ENCODE peak calls at places on chromosomes 7 and 10, in four cellular contexts. X, B, K and W are unnamed samples.

GRCh38 chr7:35371221-35371620 is 117.3 kb upstream of the TBX20 start:
- DNase-seq in K (no peak), X (no peak), B (no peak), W (no peak)

GRCh38 chr10:86711957-86712708 is 43.8 kb downstream of the LDB3 start:
- DNase-seq in X (no peak), B (peak; percentile 38), K (peak; percentile 76), W (no peak)

GRCh38 chr10:77837248-77837924 is 89.2 kb downstream of the DLG5 start:
- DNase-seq in X (peak; percentile 83), B (peak; percentile 67), K (peak; percentile 93), W (no peak)

GRCh38 chr10:31090894-31091607 is 59.4 kb upstream of the ZNF438 start:
- DNase-seq in K (no peak), B (no peak), X (no peak), W (no peak)

GRCh38 chr10:61271127-61271780 is 181.9 kb downstream of the TMEM26 start:
- DNase-seq in B (no peak), X (no peak), K (peak; percentile 64), W (peak; percentile 67)

GRCh38 chr10:69972951-69973350 is 79.7 kb upstream of the MACROH2A2 start:
- DNase-seq in K (no peak), B (no peak), X (no peak), W (no peak)

GRCh38 chr7:127730658-127731276 is 78.8 kb downstream of the SND1 start:
- DNase-seq in B (no peak), K (no peak), X (no peak), W (peak; percentile 33)

GRCh38 chr10:95833038-95833673 is 74.6 kb upstream of the CC2D2B start:
- DNase-seq in X (no peak), B (no peak), K (no peak), W (no peak)

GRCh38 chr10:117697402-117697801 is 154.9 kb downstream of the EMX2 start:
- DNase-seq in K (no peak), X (no peak), B (no peak), W (no peak)

GRCh38 chr7:149558149-149558861 is 60.7 kb upstream of the ZNF746 start:
- DNase-seq in B (no peak), X (no peak), K (no peak), W (no peak)

GRCh38 chr10:31204090-31204489 is 114.9 kb upstream of the ZEB1 start:
- DNase-seq in B (no peak), K (no peak), X (no peak), W (no peak)

DNA sequence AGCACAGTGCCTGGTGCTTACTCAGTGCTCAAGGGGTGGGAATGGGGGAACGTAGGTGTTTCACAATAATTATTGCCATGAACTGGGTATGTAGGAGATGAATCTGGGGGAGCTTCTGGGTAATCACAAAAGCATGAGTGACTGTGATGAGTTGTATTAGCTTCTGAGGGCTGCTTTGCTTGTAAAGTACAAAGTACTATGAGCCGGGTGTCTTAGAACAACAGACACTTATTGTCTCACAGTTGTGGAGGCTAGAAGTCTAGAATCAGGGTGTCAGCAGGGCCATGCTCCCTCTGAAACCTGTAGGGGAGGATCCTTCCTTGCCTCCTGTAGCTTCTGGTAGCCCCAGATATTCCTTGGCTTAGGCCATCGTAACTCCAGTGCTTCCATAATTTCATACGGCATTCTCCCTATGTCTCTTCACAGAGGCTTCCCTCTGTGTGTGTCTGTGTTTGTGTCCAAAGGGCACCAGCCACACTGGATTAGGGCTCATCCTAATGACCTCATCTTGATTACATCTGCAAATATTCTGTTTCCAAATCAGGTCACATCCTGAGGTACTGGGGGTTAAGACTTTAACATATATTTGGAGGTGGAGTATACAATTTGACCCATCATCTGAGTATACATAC is 84.8 kb upstream of the AGBL3 start:
- DNase-seq in X (no peak), K (no peak), B (no peak), W (no peak)
- H2BK5ac ChIP-seq in X (no peak overlapping the region), K (no peak overlapping the region), B (no peak overlapping the region), W (no peak overlapping the region)

DNA sequence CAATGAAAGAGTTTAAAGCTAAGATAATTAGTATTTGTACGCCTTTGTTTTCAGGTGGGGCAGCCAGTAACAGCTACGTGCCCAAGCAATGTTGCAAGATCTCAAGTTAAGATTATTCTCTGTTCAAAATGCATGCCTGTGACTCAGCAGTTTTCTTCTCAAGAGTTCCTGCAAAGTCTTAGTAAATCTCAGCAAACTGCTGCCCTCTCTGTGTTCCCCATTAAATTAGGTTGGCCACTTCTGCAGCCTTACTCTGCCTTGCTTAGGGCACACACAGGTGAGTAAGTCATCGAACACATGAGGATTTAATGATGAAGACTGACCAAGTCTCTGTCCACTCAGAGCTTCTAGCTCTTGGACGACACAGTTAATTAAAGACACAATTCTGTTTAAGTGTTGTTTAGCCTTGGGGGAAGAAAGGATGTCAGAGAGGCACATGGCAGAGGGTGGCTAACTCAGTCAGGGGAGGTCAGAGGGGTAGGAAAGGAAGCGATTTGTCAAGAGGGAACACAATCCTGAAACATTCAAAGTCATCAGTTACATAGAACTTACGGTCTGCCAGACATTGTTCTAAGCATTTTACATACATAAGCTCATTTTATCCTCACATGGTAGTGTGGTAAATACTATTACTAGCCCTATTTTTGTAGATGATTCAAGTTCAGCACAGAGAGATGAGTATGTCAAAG is 20.2 kb upstream of the SLC35G1 start:
- DNase-seq in X (no peak), B (no peak), K (peak; percentile 77), W (peak; percentile 75)
- H2BK5ac ChIP-seq in X (no peak overlapping the region), B (no peak overlapping the region), K (peak overlapping the region; percentile 34), W (no peak overlapping the region)

GRCh38 chr10:122859527-122859926 is 13.9 kb upstream of the CUZD1 start:
- DNase-seq in B (no peak), K (no peak), X (no peak), W (no peak)

GRCh38 chr10:122864901-122865300 is 14.5 kb downstream of the FAM24B start:
- DNase-seq in X (no peak), B (no peak), K (no peak), W (peak; percentile 16)

GRCh38 chr10:122861724-122862161 is 16.1 kb upstream of the CUZD1 start:
- DNase-seq in K (no peak), X (no peak), B (no peak), W (no peak)

GRCh38 chr10:122863796-122864592 is 15.4 kb downstream of the FAM24B start:
- DNase-seq in K (no peak), B (no peak), X (no peak), W (no peak)

GRCh38 chr10:122863216-122863615 is 16.2 kb downstream of the FAM24B start:
- DNase-seq in K (no peak), X (no peak), B (no peak), W (no peak)
- H2BK5ac ChIP-seq in K (no peak overlapping the region), X (no peak overlapping the region), B (no peak overlapping the region), W (no peak overlapping the region)

DNA sequence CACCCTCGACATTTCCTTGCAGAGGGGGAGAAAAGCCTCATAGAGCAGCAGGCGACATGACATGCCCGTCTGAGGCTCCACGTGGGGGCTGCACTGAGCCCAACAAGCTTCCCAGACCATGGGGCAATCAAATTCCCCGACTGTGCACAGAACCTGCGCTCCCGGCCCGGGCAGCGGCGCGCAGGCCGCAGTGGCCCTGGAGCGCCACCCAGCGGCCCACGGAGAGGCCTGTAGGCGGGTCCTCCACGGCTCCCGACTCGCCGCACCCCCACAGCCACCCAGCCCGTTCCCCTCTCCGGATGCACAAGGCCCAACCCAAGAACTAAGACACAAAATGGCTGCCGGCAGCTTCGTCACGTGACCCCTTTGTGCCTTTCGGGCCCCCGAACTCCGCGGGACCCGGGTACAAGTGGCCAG is 816 bp downstream of the EPC1 start:
- DNase-seq in K (peak; percentile 98), B (peak; percentile 94), X (no peak), W (peak; percentile 96)
- H2BK5ac ChIP-seq in K (no peak overlapping the region), B (peak overlapping the region; percentile 100), X (peak overlapping the region; percentile 100), W (peak overlapping the region; percentile 84)

DNA sequence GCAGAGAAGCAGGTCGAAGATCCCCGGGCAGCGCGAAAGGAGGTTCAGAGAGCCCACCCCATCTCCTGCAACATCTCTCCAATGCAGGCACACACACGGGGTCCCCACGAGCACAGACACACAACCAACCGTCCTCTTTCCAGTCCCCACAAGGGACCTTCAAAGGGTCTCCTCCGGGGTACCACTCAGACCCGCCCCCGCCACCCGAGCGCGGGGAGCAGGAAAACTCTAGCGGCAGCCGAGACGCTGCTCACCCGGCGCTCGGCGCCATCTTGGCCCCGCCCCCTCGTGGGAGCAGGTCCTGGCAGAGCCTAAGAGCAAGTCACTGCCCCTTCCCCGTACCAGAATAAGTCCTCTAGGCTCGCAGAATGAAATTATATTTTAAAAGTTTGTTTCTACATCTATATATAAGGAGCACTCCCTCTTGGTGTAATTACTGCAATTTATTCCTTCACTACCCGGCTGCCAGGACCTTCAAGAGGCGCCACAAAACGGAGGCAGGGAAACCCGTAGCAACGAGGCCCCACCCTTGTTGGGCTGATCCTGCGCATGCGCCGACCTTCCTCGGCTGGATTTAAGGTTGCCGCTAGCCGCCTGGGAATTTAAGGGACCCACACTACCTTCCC is at the start of the genes CNPY4 and TAF6:
- DNase-seq in K (peak; percentile 97), B (peak; percentile 96), X (peak; percentile 94), W (peak; percentile 98)
- H2BK5ac ChIP-seq in K (no peak within 1 kb of the TSS), B (peak within 1 kb of the TSS; percentile 15), X (peak within 1 kb of the TSS; percentile 46), W (peak within 1 kb of the TSS; percentile 50)

DNA sequence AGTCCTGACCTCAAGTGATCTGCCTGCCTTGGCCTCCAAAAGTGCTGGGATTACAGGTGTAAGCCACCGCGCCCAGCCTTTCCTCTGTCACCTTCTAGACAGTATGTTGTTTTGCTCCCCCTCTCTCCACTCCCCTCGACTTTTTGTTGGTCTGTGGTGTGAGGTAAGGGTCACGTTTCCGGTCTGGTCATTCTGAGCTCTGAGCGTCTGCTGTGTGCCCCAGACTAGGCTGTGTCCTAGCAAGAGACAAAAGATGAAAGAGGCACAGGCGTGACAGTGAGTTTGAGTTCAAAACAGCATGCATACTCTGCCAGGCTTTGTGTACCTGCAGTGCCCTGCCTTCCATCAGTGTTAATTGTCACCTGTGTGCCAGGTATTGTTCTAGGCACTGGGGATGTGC is 87.4 kb upstream of the PPIF start:
- DNase-seq in X (no peak), B (no peak), K (no peak), W (no peak)
- H2BK5ac ChIP-seq in X (no peak overlapping the region), B (no peak overlapping the region), K (no peak overlapping the region), W (no peak overlapping the region)

DNA sequence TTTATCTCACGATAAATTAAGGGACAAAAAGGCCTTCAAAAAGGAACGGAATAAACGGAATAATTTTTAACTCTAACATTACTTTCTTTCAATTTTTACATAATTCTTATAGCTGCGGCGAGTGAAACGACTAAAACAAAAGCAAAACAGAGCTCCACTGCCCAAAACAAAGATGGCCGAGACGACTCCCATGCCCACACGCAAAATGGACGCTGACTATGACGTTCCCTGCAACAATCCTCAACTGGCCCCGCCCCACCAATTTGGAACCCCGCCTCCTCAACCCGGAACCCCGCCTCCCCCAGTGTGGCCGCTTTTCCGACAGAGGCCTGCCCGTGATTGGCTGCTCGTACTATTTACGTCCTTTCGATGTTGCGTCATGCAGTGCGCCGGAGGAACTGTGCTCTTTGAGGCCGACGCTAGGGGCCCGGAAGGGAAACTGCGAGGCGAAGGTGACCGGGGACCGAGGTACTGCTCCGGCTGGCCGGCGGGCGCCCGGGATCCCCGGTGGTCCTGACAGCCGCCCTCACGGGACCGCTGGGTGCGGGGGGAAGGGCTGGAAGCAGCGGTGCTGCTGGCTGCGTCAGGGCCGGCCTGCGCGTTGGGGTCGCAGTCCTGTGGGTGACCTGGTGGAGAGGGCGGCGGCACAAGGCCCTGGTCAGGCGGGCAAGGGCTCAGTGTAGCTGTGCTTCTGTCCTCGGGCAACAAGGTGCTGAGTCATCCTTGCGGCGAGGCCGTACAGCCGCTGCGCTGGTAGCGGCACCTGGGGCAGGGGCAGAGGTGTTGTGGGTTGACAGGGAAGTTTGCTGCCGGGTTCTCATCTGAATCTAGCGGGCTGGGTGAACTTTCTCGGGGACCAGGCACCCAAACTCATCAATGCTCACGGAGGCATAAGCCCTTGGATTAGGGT is at the start of gene GHITM:
- DNase-seq in K (peak; percentile 99), B (peak; percentile 97), X (peak; percentile 100), W (peak; percentile 100)
- H2BK5ac ChIP-seq in K (no peak within 1 kb of the TSS), B (peak within 1 kb of the TSS; percentile 91), X (peak within 1 kb of the TSS; percentile 80), W (peak within 1 kb of the TSS; percentile 86)